ENCODE peak calls at places on chromosomes 3 and 15, in eight cellular contexts. G is cardiac muscle cell, H is fibroblast of lung, I is Peyer's patch, B is fibroblast of mammary gland, P is foreskin fibroblast, F is type B pancreatic cell, E is right atrium auricular region. N is an unnamed sample.

GRCh38 chr15:63600646-63601025 is 3.4 kb downstream of the FBXL22 start:
- DNase-seq in F (peak; percentile 92), P (peak; percentile 99), G (peak; percentile 97), H (peak; percentile 95), I (peak; percentile 95), E (peak; percentile 83), B (peak; percentile 90), N (peak; percentile 94)

GRCh38 chr3:124282751-124283643 is 291.1 kb upstream of the ROPN1 start:
- DNase-seq in B (no peak), G (peak; percentile 72), I (no peak), F (no peak), H (peak; percentile 85), P (no peak), E (no peak), N (no peak)

GRCh38 chr15:84826369-84826823 is 9.2 kb downstream of the ALPK3 start:
- DNase-seq in E (no peak), H (peak; percentile 6), P (no peak), F (no peak), B (peak; percentile 52), G (peak; percentile 42), I (peak; percentile 56), N (no peak)

GRCh38 chr3:55562672-55563071 is 75.6 kb upstream of the WNT5A start:
- DNase-seq in B (no peak), G (peak; percentile 26), I (no peak), F (no peak), P (no peak), E (no peak), H (no peak), N (no peak)

GRCh38 chr3:174242311-174243041 is 616.7 kb upstream of the NAALADL2 start:
- DNase-seq in B (peak; percentile 52), H (peak; percentile 42), I (no peak), P (no peak), F (no peak), E (no peak), G (no peak), N (no peak)

GRCh38 chr15:35040339-35041255 is 44.5 kb downstream of the NANOGP8 start:
- DNase-seq in G (no peak), F (no peak), H (no peak), B (no peak), I (no peak), E (no peak), P (no peak), N (no peak)

GRCh38 chr3:188134856-188135255 is 19.1 kb upstream of the LPP start:
- DNase-seq in I (no peak), E (no peak), B (no peak), P (no peak), F (no peak), H (no peak), G (no peak), N (no peak)

GRCh38 chr3:113559011-113559410 is 26.7 kb downstream of the SIDT1 start:
- DNase-seq in F (no peak), E (no peak), B (no peak), P (no peak), H (no peak), G (no peak), I (no peak), N (no peak)

GRCh38 chr3:135779590-135780235 is 185.8 kb upstream of the PPP2R3A start:
- DNase-seq in P (no peak), F (no peak), G (no peak), H (peak; percentile 38), B (peak; percentile 18), I (no peak), E (no peak), N (no peak)

GRCh38 chr3:14228611-14229470 is 50.2 kb downstream of the LSM3 start:
- DNase-seq in G (no peak), B (no peak), F (no peak), P (peak; percentile 58), H (no peak), I (peak; percentile 39), E (no peak), N (peak; percentile 7)

GRCh38 chr3:51982838-51983577 is at the start of gene ACY1:
- DNase-seq in F (peak; percentile 87), I (peak; percentile 94), G (peak; percentile 94), H (peak; percentile 82), E (peak; percentile 86), B (peak; percentile 86), P (peak; percentile 96), N (peak; percentile 93)
- TF ChIP-seq CTCF in F (peak; percentile 48), I (no peak), G (no peak), H (no peak), E (no peak), B (no peak), P (no peak), N (no peak)

GRCh38 chr15:70096215-70096974 is 1.3 kb downstream of the TLE3 start:
- DNase-seq in B (peak; percentile 56), I (peak; percentile 77), H (peak; percentile 59), G (peak; percentile 50), E (no peak), F (no peak), P (peak; percentile 70), N (no peak)
- TF ChIP-seq CTCF in B (no peak), I (no peak), H (no peak), G (peak; percentile 10), E (no peak), F (no peak), P (no peak), N (no peak)

DNA sequence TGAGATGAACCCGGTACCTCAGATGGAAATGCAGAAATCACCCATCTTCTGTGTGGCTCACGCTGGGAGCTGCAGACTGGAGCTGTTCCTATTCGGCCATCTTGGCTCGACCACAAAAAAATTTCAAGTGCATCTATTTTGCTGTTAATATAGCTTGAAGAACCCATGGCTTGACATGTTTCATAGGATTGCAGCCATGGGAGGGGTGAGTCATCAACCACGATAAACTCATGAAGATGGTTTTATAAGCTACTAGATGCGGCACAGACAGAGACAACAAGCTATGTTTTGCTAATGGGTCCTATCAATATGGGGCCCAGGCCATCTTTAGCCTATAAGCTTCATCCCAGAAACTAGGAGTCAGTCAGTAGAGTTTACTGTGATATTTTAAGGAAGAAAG is 100.4 kb upstream of the PHLDB2 start:
- DNase-seq in E (no peak), H (peak; percentile 65), I (no peak), F (no peak), G (peak; percentile 58), P (peak; percentile 70), B (peak; percentile 75), N (no peak)
- TF ChIP-seq CTCF in E (no peak), H (no peak), I (no peak), F (no peak), G (no peak), P (no peak), B (no peak), N (no peak)

GRCh38 chr3:138092023-138092422 is 23.4 kb downstream of the DZIP1L start:
- DNase-seq in P (peak; percentile 61), B (peak; percentile 50), F (no peak), E (no peak), G (peak; percentile 74), H (peak; percentile 70), I (no peak), N (no peak)

GRCh38 chr3:138099417-138099816 is 16.0 kb downstream of the DZIP1L start:
- DNase-seq in F (no peak), G (no peak), E (no peak), I (no peak), H (no peak), P (no peak), B (no peak), N (no peak)

GRCh38 chr3:138093721-138094120 is 21.7 kb downstream of the DZIP1L start:
- DNase-seq in P (no peak), G (peak; percentile 60), H (peak; percentile 54), F (no peak), E (no peak), I (no peak), B (no peak), N (no peak)

DNA sequence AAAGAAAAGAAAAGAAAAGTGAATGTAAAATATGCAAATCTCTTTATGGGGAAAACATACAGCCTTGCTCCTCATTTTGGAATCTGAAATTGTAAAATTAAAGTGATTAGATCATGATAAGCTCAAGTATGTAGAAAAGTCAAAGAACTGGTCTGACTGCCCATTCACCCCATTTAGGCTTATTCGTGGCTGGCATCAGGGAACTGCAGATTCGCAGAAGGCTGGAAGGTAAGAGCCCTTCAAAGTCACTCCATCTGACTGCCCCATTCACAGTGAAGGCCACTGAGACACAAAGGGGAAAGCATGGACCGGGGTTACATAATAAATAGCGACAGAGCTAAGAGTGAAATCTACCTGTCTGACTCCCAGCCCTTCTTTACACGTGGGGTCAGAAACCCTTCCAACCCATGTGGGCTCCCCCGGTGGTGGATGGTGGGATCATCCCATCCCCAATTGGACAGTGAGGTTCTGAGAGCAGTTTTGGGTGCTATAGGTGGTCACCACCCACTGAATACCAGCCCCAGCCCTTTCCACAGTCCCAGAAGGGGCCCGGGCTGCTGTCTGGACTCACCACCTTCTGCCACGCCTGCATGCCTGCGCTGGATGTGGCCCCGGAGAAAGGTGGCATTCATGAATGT is 18.1 kb downstream of the DZIP1L start:
- DNase-seq in B (no peak), I (no peak), P (no peak), F (no peak), G (no peak), E (no peak), H (no peak), N (no peak)
- TF ChIP-seq CTCF in B (peak; percentile 48), I (no peak), P (peak; percentile 38), F (peak; percentile 67), G (peak; percentile 52), E (no peak), H (peak; percentile 31), N (peak; percentile 48)

GRCh38 chr15:70854669-70854976 is 666 bp upstream of the LARP6 start:
- DNase-seq in B (peak; percentile 81), I (no peak), E (no peak), H (peak; percentile 61), F (no peak), G (peak; percentile 46), P (peak; percentile 79), N (no peak)
- TF ChIP-seq CTCF in B (peak; percentile 35), I (no peak), E (no peak), H (peak; percentile 5), F (no peak), G (peak; percentile 9), P (no peak), N (peak; percentile 15)

GRCh38 chr15:25134546-25134945 is 179.8 kb downstream of the SNRPN start:
- DNase-seq in F (no peak), G (peak; percentile 57), B (no peak), H (peak; percentile 26), I (no peak), E (no peak), P (no peak), N (no peak)
- TF ChIP-seq CTCF in F (peak; percentile 53), G (peak; percentile 28), B (peak; percentile 3), H (no peak), I (no peak), E (no peak), P (no peak), N (peak; percentile 8)

DNA sequence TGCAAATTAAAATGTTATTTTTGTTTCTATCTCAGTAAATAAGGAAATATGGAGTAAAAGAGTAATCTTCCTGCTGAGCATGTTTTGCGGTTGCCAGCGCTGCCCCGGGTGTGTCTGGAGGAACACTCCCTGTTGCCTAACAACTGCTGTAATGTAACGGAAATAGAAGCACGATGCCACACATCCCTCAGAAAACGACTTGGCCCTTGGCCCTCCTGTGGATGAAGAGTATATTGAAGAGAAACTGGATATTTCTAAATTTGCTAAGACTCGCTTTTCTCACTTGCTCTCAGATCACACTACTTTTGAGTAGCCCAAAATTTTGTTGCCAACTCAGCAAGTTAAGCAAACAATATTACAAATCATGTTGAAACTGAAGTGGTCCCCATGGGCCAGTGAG is 18.9 kb downstream of the CX3CR1 start:
- DNase-seq in F (no peak), I (peak; percentile 82), E (peak; percentile 94), G (peak; percentile 94), B (peak; percentile 92), P (peak; percentile 88), H (peak; percentile 81), N (peak; percentile 85)
- TF ChIP-seq CTCF in F (peak; percentile 52), I (peak; percentile 28), E (peak; percentile 25), G (peak; percentile 43), B (peak; percentile 51), P (peak; percentile 34), H (peak; percentile 29), N (peak; percentile 46)

GRCh38 chr3:157354722-157355121 is 81.9 kb upstream of the PTX3 start:
- DNase-seq in G (peak; percentile 63), H (no peak), F (no peak), I (no peak), E (no peak), P (peak; percentile 66), B (peak; percentile 54), N (no peak)
- TF ChIP-seq CTCF in G (peak; percentile 67), H (peak; percentile 43), F (peak; percentile 61), I (no peak), E (no peak), P (peak; percentile 43), B (peak; percentile 78), N (peak; percentile 47)